ENCODE peak calls at places on chromosomes 12 and 14, in four cellular contexts. C, N, P and X are unnamed samples.

GRCh38 chr12:22900401-22900800 is 275.4 kb downstream of the ETNK1 start:
- DNase-seq in C (no peak), N (no peak), P (no peak), X (no peak)

GRCh38 chr14:62189698-62190097 is 427.5 kb downstream of the SNAPC1 start:
- DNase-seq in C (no peak), N (no peak), P (no peak), X (no peak)

GRCh38 chr12:27521066-27521465 is 2.9 kb upstream of the PPFIBP1 start:
- DNase-seq in C (peak), N (no peak), P (no peak), X (no peak)

GRCh38 chr12:107632246-107632645 is 53.4 kb upstream of the PWP1 start:
- DNase-seq in C (no peak), N (no peak), P (no peak), X (no peak)

GRCh38 chr12:57087689-57088441 is 1.0 kb upstream of the NAB2 start:
- DNase-seq in C (peak), N (peak), P (peak), X (peak)

GRCh38 chr12:58711968-58712367 is 208.3 kb downstream of the LRIG3 start:
- DNase-seq in C (no peak), N (no peak), P (no peak), X (no peak)

GRCh38 chr12:56104815-56105476 is 587 bp downstream of the PA2G4 start:
- DNase-seq in C (peak), N (no peak), P (no peak), X (no peak)

GRCh38 chr12:121578230-121579189 is 2.3 kb downstream of the KDM2B start:
- DNase-seq in C (peak), N (no peak), P (peak), X (peak)

GRCh38 chr12:4164591-4165558 is 108.7 kb upstream of the CCND2 start:
- DNase-seq in C (peak), N (peak), P (peak), X (peak)

GRCh38 chr12:56634242-56634836 is 4.2 kb upstream of the BAZ2A start:
- DNase-seq in C (peak), N (peak), P (peak), X (peak)

GRCh38 chr12:96889273-96889933 is 17.7 kb upstream of the NEDD1 start:
- DNase-seq in C (no peak), N (no peak), P (no peak), X (no peak)

GRCh38 chr12:6285063-6285477 is 25.4 kb upstream of the PLEKHG6 start:
- DNase-seq in C (peak), N (peak), P (peak), X (peak)

GRCh38 chr14:67331368-67332125 is 28.1 kb downstream of the ATP6V1D start:
- DNase-seq in C (no peak), N (no peak), P (no peak), X (no peak)

GRCh38 chr12:42589465-42590323 is at the start of gene PRICKLE1:
- DNase-seq in C (peak), N (peak), P (peak), X (peak)

GRCh38 chr14:23053426-23053825 is 3.9 kb downstream of the CDH24 start:
- DNase-seq in C (no peak), N (no peak), P (no peak), X (no peak)

GRCh38 chr14:23055621-23056256 is 1.6 kb downstream of the CDH24 start:
- DNase-seq in C (no peak), N (peak), P (no peak), X (no peak)

GRCh38 chr14:23052671-23053070 is 4.6 kb downstream of the CDH24 start:
- DNase-seq in C (no peak), N (no peak), P (no peak), X (no peak)

GRCh38 chr14:23055147-23055550 is 2.2 kb downstream of the CDH24 start:
- DNase-seq in C (no peak), N (no peak), P (no peak), X (no peak)

DNA sequence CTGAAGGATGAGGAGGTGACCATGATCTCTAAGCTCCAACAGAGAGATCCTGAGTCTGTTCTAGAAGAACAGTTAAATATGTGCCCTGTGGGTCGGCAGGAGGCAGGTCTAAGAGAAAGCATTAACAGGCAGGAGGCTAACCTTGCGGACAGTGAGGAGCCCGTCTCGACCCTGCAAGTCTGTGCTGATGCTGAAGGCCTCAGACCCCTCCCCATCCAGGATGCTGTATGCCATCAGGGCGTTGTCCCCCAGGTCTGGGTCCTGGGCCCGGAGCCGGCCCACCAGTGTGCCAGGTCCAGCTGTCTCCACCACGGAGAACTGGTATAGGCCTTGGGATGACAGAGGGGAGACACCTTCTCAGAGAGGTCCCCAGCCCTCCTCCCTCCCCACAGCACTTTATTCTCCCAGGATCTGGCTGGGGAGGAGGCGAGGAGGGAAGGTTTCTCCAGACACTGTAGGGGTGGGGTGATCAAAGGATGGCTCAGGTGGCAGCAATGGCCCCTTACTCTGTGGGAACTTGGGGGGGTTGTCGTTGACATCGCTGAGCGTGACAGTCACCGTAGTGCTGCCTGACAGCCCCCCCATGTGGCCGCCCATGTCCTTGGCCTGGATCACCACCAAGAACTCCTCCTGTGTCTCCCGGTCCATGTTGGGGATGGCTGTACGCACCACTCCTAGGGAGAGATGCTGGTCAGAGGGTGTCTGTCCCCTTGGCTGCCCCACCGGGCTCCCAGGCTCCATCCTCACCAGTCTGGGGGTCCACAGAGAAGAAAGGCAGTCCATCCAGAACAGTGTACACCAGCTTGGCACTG is 3.1 kb downstream of the CDH24 start:
- DNase-seq in C (peak), N (no peak), P (peak), X (peak)
- TF ChIP-seq CTCF in C (no peak), N (no peak), P (peak), X (peak)

GRCh38 chr14:34065222-34065621 is 114.3 kb upstream of the EGLN3 start:
- DNase-seq in C (no peak), N (no peak), P (no peak), X (no peak)

GRCh38 chr14:34065690-34066391 is 115.0 kb upstream of the EGLN3 start:
- DNase-seq in C (no peak), N (no peak), P (no peak), X (no peak)

GRCh38 chr14:34063042-34063441 is 112.2 kb upstream of the EGLN3 start:
- DNase-seq in C (no peak), N (no peak), P (no peak), X (no peak)

GRCh38 chr14:34063470-34064164 is 112.7 kb upstream of the EGLN3 start:
- DNase-seq in C (no peak), N (no peak), P (no peak), X (no peak)

GRCh38 chr14:34064349-34064748 is 113.5 kb upstream of the EGLN3 start:
- DNase-seq in C (no peak), N (peak), P (no peak), X (no peak)
- TF ChIP-seq CTCF in C (no peak), N (no peak), P (no peak), X (no peak)

DNA sequence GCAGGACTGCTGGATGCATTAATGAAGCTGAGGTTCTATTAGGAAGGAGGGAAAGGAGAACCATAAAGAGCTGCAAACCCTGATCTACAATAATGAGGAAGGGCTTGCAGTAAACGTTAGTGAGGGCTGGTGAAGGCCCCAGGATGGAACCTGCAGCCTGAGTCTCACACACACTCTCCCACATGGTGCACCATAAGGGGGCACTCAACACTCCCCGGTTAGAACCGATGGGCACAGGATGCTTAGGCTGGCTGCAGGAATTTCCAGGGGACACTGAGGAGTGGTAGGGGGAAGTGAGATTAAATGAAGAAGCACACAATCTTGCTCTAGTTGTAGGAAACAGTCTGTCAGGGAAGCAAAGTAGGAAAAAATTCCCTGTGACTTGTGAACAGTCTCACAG is 56.1 kb upstream of the FERMT2 start:
- DNase-seq in C (no peak), N (no peak), P (no peak), X (no peak)
- TF ChIP-seq CTCF in C (no peak), N (no peak), P (no peak), X (no peak)

GRCh38 chr12:14247166-14247565 is 118.3 kb upstream of the ATF7IP start:
- DNase-seq in C (no peak), N (no peak), P (no peak), X (no peak)

GRCh38 chr12:14240873-14241220 is 124.6 kb upstream of the ATF7IP start:
- DNase-seq in C (no peak), N (no peak), P (no peak), X (no peak)

GRCh38 chr12:14243941-14244340 is 121.5 kb upstream of the ATF7IP start:
- DNase-seq in C (no peak), N (no peak), P (no peak), X (no peak)

GRCh38 chr12:14249368-14249767 is 116.1 kb upstream of the ATF7IP start:
- DNase-seq in C (no peak), N (no peak), P (no peak), X (no peak)

GRCh38 chr12:14244876-14245669 is 120.4 kb upstream of the ATF7IP start:
- DNase-seq in C (no peak), N (no peak), P (no peak), X (no peak)
- TF ChIP-seq CTCF in C (no peak), N (no peak), P (no peak), X (no peak)

DNA sequence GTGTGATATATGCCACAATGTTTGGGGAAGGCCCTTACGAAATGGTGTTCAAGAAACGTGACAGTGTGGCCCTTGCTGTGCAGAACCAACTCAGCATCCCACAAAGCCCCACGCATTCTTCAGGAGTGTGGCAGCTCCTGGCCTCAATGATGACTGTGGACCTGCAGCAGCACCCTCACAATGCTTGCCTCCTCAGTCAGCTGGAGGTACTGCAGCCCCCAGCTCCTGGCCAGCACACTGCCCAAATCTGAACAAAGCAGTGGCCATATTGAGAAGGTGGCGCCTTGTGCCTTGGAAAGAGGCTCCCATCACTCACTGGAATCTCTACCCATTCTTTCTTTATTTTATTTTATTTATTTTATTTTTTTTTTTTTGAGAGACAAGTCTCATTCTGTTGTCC is 10.4 kb downstream of the POLE2 start:
- DNase-seq in C (peak), N (no peak), P (no peak), X (no peak)
- TF ChIP-seq CTCF in C (no peak), N (no peak), P (no peak), X (no peak)

DNA sequence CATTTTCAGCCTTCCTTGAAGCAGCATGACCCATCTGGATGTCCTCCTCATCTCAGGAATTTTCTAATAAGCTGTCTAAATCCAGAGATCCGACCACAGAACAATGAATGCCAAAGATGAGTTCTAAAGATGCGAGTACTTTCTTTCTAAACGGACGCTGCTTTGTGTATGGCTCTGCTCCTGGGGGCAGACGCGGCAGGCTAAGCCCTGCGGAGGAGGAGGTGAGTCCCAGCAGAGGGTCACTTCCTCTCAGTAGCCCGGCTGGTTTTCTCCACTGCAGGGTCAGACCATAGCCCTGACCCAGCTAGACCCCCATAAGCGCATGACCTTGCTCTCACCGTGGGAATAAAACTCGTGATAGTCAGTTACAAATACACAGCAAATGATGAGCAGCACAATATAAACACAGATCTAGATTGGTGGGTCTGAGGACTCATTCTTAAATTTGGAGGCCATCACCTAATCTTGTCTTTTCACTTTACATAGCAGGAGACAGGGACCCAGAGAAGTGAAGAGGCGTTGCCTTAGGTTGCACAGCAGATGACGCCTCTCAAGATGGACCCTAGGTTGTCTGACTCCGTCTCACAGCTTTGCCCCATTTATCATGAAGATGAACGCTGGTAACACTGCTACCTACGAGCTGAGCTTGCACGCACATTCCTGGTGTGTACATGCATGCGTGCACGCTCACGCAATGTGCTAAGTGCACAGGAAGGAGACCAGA is 16.6 kb downstream of the SSH1 start:
- DNase-seq in C (no peak), N (no peak), P (no peak), X (no peak)
- TF ChIP-seq CTCF in C (no peak), N (no peak), P (no peak), X (no peak)

DNA sequence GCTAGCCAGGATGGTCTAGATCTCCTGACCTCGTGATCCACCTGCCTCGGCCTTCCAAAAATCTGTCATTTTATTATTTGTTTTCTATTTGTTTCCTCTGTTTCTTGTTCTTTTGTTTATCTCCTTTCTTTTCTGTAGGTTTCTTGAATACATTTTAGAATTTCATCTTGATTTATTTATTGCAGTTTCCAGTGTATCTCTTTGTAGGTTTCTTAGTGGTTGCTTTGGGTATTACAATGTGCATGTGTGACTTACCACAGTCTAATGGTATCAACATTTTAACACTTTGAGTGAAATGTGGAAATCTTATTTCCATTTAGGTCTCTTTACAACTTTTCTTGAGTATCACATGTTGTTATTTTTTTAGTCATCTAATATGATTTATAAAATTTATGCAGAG is 29.9 kb upstream of the MUCL1 start:
- DNase-seq in C (no peak), N (no peak), P (no peak), X (no peak)
- TF ChIP-seq CTCF in C (peak), N (peak), P (no peak), X (no peak)